ENCODE peak calls at places on chromosomes 12 and 14, in six cellular contexts. U, S, W, Y, D and Z are unnamed samples.

GRCh38 chr12:57089259-57090245 is 638 bp downstream of the NAB2 start:
- DNase-seq in W (peak), S (peak), Y (peak), D (peak), U (peak), Z (peak)

GRCh38 chr12:100860611-100861010 is 66.0 kb downstream of the ANO4 start:
- DNase-seq in S (no peak), D (no peak), U (no peak), Y (no peak), W (no peak), Z (no peak)

GRCh38 chr12:53746592-53747491 is 4.9 kb downstream of the CISTR start:
- DNase-seq in W (peak), Y (peak), U (peak), D (peak), S (peak), Z (peak)

GRCh38 chr12:93536766-93537515 is 35.5 kb upstream of the SOCS2 start:
- DNase-seq in W (peak), U (no peak), S (no peak), Y (peak), D (no peak), Z (no peak)

GRCh38 chr12:89307665-89308253 is 44.5 kb downstream of the DUSP6 start:
- DNase-seq in S (no peak), D (no peak), W (no peak), U (no peak), Y (peak), Z (no peak)

GRCh38 chr14:53430870-53431269 is 277.7 kb upstream of the DDHD1 start:
- DNase-seq in Y (no peak), U (no peak), W (peak), D (no peak), S (no peak), Z (peak)

GRCh38 chr14:104985675-104986486 is at the start of gene CLBA1:
- DNase-seq in U (peak), W (peak), Y (peak), D (peak), S (peak), Z (peak)

GRCh38 chr14:20799444-20799843 is 3.2 kb downstream of the RNASE1 start:
- DNase-seq in U (no peak), D (no peak), S (no peak), Y (no peak), W (no peak), Z (no peak)

GRCh38 chr12:109053382-109054123 is 1.2 kb downstream of the USP30 start:
- DNase-seq in S (no peak), W (no peak), U (no peak), D (peak), Y (peak), Z (peak)

GRCh38 chr12:110373025-110373876 is 30.3 kb downstream of the ANAPC7 start:
- DNase-seq in S (no peak), U (no peak), Y (no peak), W (no peak), D (no peak), Z (no peak)

GRCh38 chr14:97061198-97061597 is 264.0 kb downstream of the VRK1 start:
- DNase-seq in D (no peak), Y (no peak), W (no peak), U (no peak), S (no peak), Z (no peak)

GRCh38 chr12:20549115-20549719 is 145.9 kb upstream of the SLCO1C1 start:
- DNase-seq in S (no peak), D (no peak), U (no peak), W (peak), Y (no peak), Z (peak)

GRCh38 chr14:95341115-95341514 is 21.4 kb upstream of the CLMN start:
- DNase-seq in D (no peak), Y (no peak), W (no peak), U (no peak), S (no peak), Z (no peak)

GRCh38 chr12:45613855-45614254 is 115.7 kb upstream of the ARID2 start:
- DNase-seq in W (no peak), D (no peak), Y (no peak), U (no peak), S (no peak), Z (no peak)

GRCh38 chr12:124771462-124772361 is 92.0 kb downstream of the SCARB1 start:
- DNase-seq in U (peak), D (peak), S (peak), Y (peak), W (peak), Z (peak)
- H3K4me3 ChIP-seq in U (no peak), D (no peak), S (no peak), Y (no peak), W (no peak), Z (no peak)

DNA sequence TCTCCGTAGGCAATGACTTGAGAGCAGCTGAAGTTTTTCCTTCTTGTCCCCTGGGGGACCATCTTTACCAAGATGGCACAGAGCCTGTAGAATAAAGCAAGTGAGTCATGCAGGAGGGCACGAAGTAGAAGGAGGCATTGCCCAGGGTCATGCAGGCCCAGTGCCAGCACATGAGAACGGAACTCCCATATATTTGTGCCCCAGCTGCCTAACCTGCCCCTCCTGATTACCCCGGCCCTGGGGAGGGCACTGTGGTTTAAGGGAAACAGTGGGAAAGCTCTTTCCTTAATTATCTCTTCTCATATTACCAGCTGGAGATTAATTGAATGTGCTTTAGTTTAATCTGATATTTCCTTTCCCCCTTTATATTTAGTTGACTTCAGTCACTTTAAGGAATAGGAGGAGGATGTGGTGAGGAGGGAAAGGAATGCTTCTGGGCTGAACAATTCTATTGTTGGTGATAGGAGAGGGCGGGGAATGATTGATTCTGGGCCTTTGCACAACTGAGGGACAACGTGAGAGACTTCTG is 51.9 kb downstream of the RASSF8 start:
- DNase-seq in Y (no peak), U (no peak), W (no peak), D (no peak), S (no peak), Z (peak)
- H3K27ac ChIP-seq in Y (no peak), U (peak), W (peak), D (no peak), S (peak), Z (peak)

GRCh38 chr12:47821346-47821706 is 1.6 kb upstream of the HDAC7 start:
- DNase-seq in Y (no peak), D (no peak), W (no peak), U (no peak), S (no peak), Z (no peak)
- H3K4me3 ChIP-seq in Y (no peak), D (no peak), W (no peak), U (no peak), S (no peak), Z (peak)

GRCh38 chr12:82858534-82858917 is 171.8 kb downstream of the TMTC2 start:
- DNase-seq in Y (no peak), U (no peak), W (no peak), D (no peak), S (no peak), Z (no peak)

GRCh38 chr12:82857276-82857675 is 170.6 kb downstream of the TMTC2 start:
- DNase-seq in S (no peak), D (no peak), U (no peak), W (no peak), Y (no peak), Z (no peak)

GRCh38 chr12:82862069-82862841 is 175.5 kb downstream of the TMTC2 start:
- DNase-seq in U (no peak), W (peak), Y (no peak), D (no peak), S (no peak), Z (no peak)

GRCh38 chr12:82855872-82856271 is 169.2 kb downstream of the TMTC2 start:
- DNase-seq in Y (no peak), D (no peak), W (no peak), U (no peak), S (no peak), Z (no peak)

DNA sequence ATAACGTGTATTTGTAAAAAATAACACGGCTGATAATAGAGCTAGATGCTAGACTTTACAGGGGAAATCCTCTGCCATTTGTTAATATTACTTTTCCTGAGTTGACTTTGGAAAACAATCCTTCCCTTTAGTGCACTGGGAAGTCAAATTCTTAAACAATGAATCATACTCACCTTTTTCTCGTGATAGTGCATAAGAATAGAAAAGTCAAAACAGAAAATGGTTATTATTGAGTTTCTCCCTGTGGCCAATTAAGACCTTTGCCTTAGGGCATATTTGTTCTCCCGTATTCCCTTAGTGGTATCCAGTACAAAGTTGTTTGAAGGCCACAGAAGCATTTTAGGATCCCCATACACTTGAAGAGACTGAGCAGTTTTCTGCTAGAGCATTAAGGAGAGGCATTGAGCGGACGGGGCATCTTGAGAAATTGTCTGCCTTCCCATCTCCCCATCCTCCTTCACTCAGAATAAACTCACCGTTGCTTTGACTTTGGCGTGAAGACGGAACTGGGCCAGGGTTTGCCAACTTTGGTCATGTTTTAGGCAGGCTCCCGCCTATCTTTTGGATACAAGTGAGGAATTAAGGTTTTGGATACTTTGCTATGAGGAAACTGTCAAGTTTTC is 171.3 kb downstream of the TMTC2 start:
- DNase-seq in U (no peak), Y (no peak), W (no peak), S (no peak), D (no peak), Z (no peak)
- H3K27ac ChIP-seq in U (no peak), Y (no peak), W (no peak), S (no peak), D (no peak), Z (no peak)

GRCh38 chr14:22885975-22886374 is 3.0 kb downstream of the REM2 start:
- DNase-seq in W (no peak), Y (no peak), U (no peak), S (peak), D (no peak), Z (no peak)

GRCh38 chr14:22888662-22889061 is 5.6 kb downstream of the REM2 start:
- DNase-seq in D (peak), U (no peak), Y (peak), W (no peak), S (no peak), Z (no peak)

GRCh38 chr14:22887990-22888378 is 5.0 kb downstream of the REM2 start:
- DNase-seq in W (no peak), U (no peak), S (no peak), D (peak), Y (peak), Z (no peak)

GRCh38 chr14:22886500-22887259 is 3.7 kb downstream of the REM2 start:
- DNase-seq in S (peak), Y (peak), D (peak), U (peak), W (peak), Z (peak)

GRCh38 chr14:22887260-22887989 is 4.4 kb downstream of the REM2 start:
- DNase-seq in D (peak), W (peak), Y (peak), U (no peak), S (peak), Z (peak)
- H3K4me3 ChIP-seq in D (peak), W (peak), Y (peak), U (peak), S (peak), Z (peak)